ENCODE peak calls at places on chromosomes 1 and 21, in six cellular contexts. One of them, this sample, is unnamed. For H3K9me3, the result is how much of the 10 kb centered on the place peaks cover.

GRCh38 chr1:234509457-234510328 is 30.7 kb upstream of the TARBP1 start:
- DNase-seq in psoas muscle: no peak
- DNase-seq in Peyer's patch: no peak
- DNase-seq in ascending aorta: no peak
- DNase-seq in A673: peak
- DNase-seq in uterus: no peak
- DNase-seq in this sample: no peak

GRCh38 chr1:9270290-9270900 is 22.3 kb upstream of the SPSB1 start:
- DNase-seq in uterus: no peak
- DNase-seq in ascending aorta: no peak
- DNase-seq in A673: no peak
- DNase-seq in psoas muscle: peak
- DNase-seq in Peyer's patch: no peak
- DNase-seq in this sample: no peak

GRCh38 chr1:147270721-147271120 is 28.2 kb downstream of the CHD1L start:
- DNase-seq in A673: no peak
- DNase-seq in Peyer's patch: no peak
- DNase-seq in psoas muscle: no peak
- DNase-seq in uterus: no peak
- DNase-seq in ascending aorta: no peak
- DNase-seq in this sample: no peak

GRCh38 chr1:192442736-192443135 is 125.9 kb downstream of the RGS21 start:
- DNase-seq in psoas muscle: no peak
- DNase-seq in A673: no peak
- DNase-seq in uterus: no peak
- DNase-seq in ascending aorta: no peak
- DNase-seq in Peyer's patch: no peak
- DNase-seq in this sample: no peak

GRCh38 chr1:51607676-51608075 is 9.2 kb upstream of the OSBPL9 start:
- DNase-seq in uterus: no peak
- DNase-seq in ascending aorta: no peak
- DNase-seq in psoas muscle: no peak
- DNase-seq in Peyer's patch: no peak
- DNase-seq in A673: no peak
- DNase-seq in this sample: no peak

GRCh38 chr1:178644308-178645120 is 80.5 kb upstream of the RALGPS2 start:
- DNase-seq in ascending aorta: no peak
- DNase-seq in psoas muscle: no peak
- DNase-seq in uterus: no peak
- DNase-seq in Peyer's patch: no peak
- DNase-seq in A673: no peak
- DNase-seq in this sample: no peak

GRCh38 chr1:152220166-152221163 is 3.5 kb downstream of the HRNR start:
- DNase-seq in uterus: no peak
- DNase-seq in Peyer's patch: no peak
- DNase-seq in A673: no peak
- DNase-seq in psoas muscle: no peak
- DNase-seq in ascending aorta: no peak
- DNase-seq in this sample: no peak

GRCh38 chr1:193062698-193063463 is 3.5 kb downstream of the RO60 start:
- DNase-seq in Peyer's patch: no peak
- DNase-seq in uterus: no peak
- DNase-seq in psoas muscle: no peak
- DNase-seq in ascending aorta: no peak
- DNase-seq in A673: no peak
- DNase-seq in this sample: no peak

GRCh38 chr1:64470670-64471217 is 815 bp downstream of the CACHD1 start:
- DNase-seq in psoas muscle: peak
- DNase-seq in A673: no peak
- DNase-seq in ascending aorta: peak
- DNase-seq in Peyer's patch: no peak
- DNase-seq in uterus: peak
- DNase-seq in this sample: no peak

GRCh38 chr1:48730164-48730864 is 46.4 kb downstream of the BEND5 start:
- DNase-seq in A673: no peak
- DNase-seq in uterus: no peak
- DNase-seq in psoas muscle: no peak
- DNase-seq in ascending aorta: no peak
- DNase-seq in Peyer's patch: no peak
- DNase-seq in this sample: no peak

GRCh38 chr1:211327341-211327921 is 798 bp downstream of the TRAF5 start:
- DNase-seq in Peyer's patch: peak
- DNase-seq in uterus: peak
- DNase-seq in ascending aorta: no peak
- DNase-seq in A673: no peak
- DNase-seq in psoas muscle: no peak
- DNase-seq in this sample: no peak

GRCh38 chr1:30908446-30908885 is at the start of gene SDC3:
- DNase-seq in uterus: no peak
- DNase-seq in A673: peak
- DNase-seq in psoas muscle: no peak
- DNase-seq in Peyer's patch: no peak
- DNase-seq in ascending aorta: peak
- DNase-seq in this sample: no peak

GRCh38 chr1:219113261-219113660 is 60.4 kb upstream of the LYPLAL1 start:
- DNase-seq in psoas muscle: no peak
- DNase-seq in A673: no peak
- DNase-seq in ascending aorta: no peak
- DNase-seq in uterus: no peak
- DNase-seq in Peyer's patch: no peak
- DNase-seq in this sample: no peak

GRCh38 chr21:14771587-14771986 is 225.5 kb upstream of the SAMSN1 start:
- DNase-seq in psoas muscle: no peak
- DNase-seq in Peyer's patch: no peak
- DNase-seq in A673: no peak
- DNase-seq in ascending aorta: no peak
- DNase-seq in uterus: no peak
- DNase-seq in this sample: no peak

GRCh38 chr1:223846668-223847007 is 891 bp upstream of the TP53BP2 start:
- DNase-seq in A673: peak
- DNase-seq in Peyer's patch: no peak
- DNase-seq in uterus: peak
- DNase-seq in psoas muscle: no peak
- DNase-seq in ascending aorta: no peak
- DNase-seq in this sample: no peak

GRCh38 chr1:62364726-62365125 is 45.5 kb upstream of the KANK4 start:
- DNase-seq in A673: no peak
- DNase-seq in Peyer's patch: no peak
- DNase-seq in uterus: no peak
- DNase-seq in psoas muscle: no peak
- DNase-seq in ascending aorta: no peak
- DNase-seq in this sample: no peak

GRCh38 chr1:58432813-58433668 is 113.5 kb downstream of the OMA1 start:
- DNase-seq in ascending aorta: no peak
- DNase-seq in A673: peak
- DNase-seq in uterus: no peak
- DNase-seq in Peyer's patch: no peak
- DNase-seq in psoas muscle: no peak
- DNase-seq in this sample: peak

GRCh38 chr1:183635112-183635605 is 424 bp downstream of the ARPC5 start:
- DNase-seq in ascending aorta: peak
- DNase-seq in psoas muscle: peak
- DNase-seq in A673: no peak
- DNase-seq in Peyer's patch: peak
- DNase-seq in uterus: no peak
- DNase-seq in this sample: no peak

DNA sequence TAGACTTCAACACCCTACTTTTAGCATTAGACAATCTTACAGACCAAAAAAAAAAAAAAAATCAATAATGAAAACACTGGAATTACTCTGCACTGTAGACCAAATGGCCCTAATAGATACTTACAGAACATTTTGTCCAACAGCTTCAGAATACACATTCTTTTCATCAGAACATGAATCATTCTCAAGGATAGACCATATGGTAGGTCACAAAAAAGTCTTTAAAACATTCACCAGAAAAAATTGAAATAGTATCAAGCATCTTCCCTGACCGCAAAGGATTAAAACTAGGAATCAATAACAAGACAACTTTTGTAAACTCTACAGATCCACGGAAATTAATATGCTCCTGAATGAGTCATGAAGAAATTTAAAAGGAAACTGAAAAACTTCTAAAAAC is 22.5 kb downstream of the ZNF670 start:
- DNase-seq in Peyer's patch: no peak
- DNase-seq in psoas muscle: no peak
- DNase-seq in A673: no peak
- DNase-seq in uterus: no peak
- DNase-seq in ascending aorta: no peak
- DNase-seq in this sample: no peak
- H3K9me3 ChIP-seq in Peyer's patch: under half
- H3K9me3 ChIP-seq in psoas muscle: under half
- H3K9me3 ChIP-seq in A673: half or more
- H3K9me3 ChIP-seq in uterus: under half
- H3K9me3 ChIP-seq in ascending aorta: half or more
- H3K9me3 ChIP-seq in this sample: under half

DNA sequence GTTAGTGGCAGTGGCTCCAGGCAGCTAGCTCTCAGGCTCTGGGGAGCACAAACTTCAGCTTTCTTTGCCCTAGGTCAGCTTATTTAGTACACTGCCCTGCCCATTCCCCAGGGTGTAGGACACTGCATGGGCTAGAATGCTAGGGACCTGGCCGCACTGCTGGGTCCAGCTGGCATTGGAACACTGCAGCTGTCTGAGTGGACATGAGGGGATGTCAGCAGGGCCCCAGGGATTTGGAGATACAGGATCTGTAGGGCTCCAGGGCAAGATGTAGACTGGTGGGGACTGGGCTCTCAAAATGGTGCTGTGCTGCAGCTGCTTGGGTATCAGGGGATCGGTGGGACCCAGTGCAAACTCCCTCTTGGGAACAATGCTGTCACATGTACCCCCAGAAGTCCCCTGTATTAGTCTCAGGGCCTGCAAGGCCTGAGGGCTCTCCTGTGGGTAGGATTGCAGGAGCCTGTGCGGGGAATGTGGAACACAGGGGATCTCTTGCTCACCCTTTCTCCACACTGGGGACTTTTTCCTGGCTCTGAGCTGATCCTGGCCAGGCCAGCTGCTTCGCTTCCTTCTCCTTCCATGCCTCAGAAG is 25.2 kb upstream of the TTC22 start:
- DNase-seq in Peyer's patch: no peak
- DNase-seq in ascending aorta: peak
- DNase-seq in uterus: no peak
- DNase-seq in A673: no peak
- DNase-seq in psoas muscle: no peak
- DNase-seq in this sample: no peak
- H3K9me3 ChIP-seq in Peyer's patch: under half
- H3K9me3 ChIP-seq in ascending aorta: under half
- H3K9me3 ChIP-seq in uterus: under half
- H3K9me3 ChIP-seq in A673: under half
- H3K9me3 ChIP-seq in psoas muscle: under half
- H3K9me3 ChIP-seq in this sample: under half

DNA sequence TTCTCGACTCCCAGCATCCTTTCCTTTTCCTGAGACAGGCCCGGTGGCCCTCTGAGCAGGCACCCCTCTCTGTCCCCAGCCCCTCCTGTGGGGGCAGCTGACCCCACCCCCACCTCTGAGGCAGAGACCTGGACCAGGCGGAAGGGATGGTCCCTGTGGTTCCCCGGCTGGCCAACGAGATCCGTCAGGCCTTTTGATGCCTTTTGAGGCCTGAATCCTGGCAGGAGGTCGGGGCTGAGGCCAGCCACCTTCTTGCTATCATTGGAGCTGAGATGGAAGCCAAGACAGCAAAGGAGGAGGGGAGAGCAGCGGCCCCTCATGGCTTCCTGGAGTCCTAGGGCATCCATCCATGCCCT is 50.1 kb upstream of the ACTRT2 start:
- DNase-seq in Peyer's patch: no peak
- DNase-seq in uterus: no peak
- DNase-seq in ascending aorta: peak
- DNase-seq in psoas muscle: no peak
- DNase-seq in A673: no peak
- DNase-seq in this sample: no peak
- H3K9me3 ChIP-seq in Peyer's patch: under half
- H3K9me3 ChIP-seq in uterus: under half
- H3K9me3 ChIP-seq in ascending aorta: under half
- H3K9me3 ChIP-seq in psoas muscle: under half
- H3K9me3 ChIP-seq in A673: under half
- H3K9me3 ChIP-seq in this sample: under half

GRCh38 chr1:228241259-228241658 is 33.4 kb downstream of the OBSCN start:
- DNase-seq in A673: no peak
- DNase-seq in psoas muscle: peak
- DNase-seq in ascending aorta: no peak
- DNase-seq in Peyer's patch: no peak
- DNase-seq in uterus: no peak
- DNase-seq in this sample: no peak
- H3K9me3 ChIP-seq in A673: half or more
- H3K9me3 ChIP-seq in psoas muscle: under half
- H3K9me3 ChIP-seq in ascending aorta: under half
- H3K9me3 ChIP-seq in Peyer's patch: under half
- H3K9me3 ChIP-seq in uterus: under half
- H3K9me3 ChIP-seq in this sample: under half

GRCh38 chr1:53090227-53091147 is 28.5 kb downstream of the PODN start:
- DNase-seq in Peyer's patch: no peak
- DNase-seq in psoas muscle: peak
- DNase-seq in uterus: no peak
- DNase-seq in ascending aorta: no peak
- DNase-seq in A673: no peak
- DNase-seq in this sample: no peak

GRCh38 chr1:53087332-53088285 is 25.6 kb downstream of the PODN start:
- DNase-seq in Peyer's patch: no peak
- DNase-seq in psoas muscle: no peak
- DNase-seq in uterus: no peak
- DNase-seq in A673: no peak
- DNase-seq in ascending aorta: no peak
- DNase-seq in this sample: no peak

GRCh38 chr1:53086504-53087070 is 24.6 kb downstream of the PODN start:
- DNase-seq in psoas muscle: no peak
- DNase-seq in A673: no peak
- DNase-seq in uterus: no peak
- DNase-seq in Peyer's patch: no peak
- DNase-seq in ascending aorta: no peak
- DNase-seq in this sample: no peak

GRCh38 chr1:53089478-53090226 is 27.6 kb downstream of the PODN start:
- DNase-seq in Peyer's patch: no peak
- DNase-seq in psoas muscle: no peak
- DNase-seq in uterus: no peak
- DNase-seq in A673: no peak
- DNase-seq in ascending aorta: no peak
- DNase-seq in this sample: no peak

DNA sequence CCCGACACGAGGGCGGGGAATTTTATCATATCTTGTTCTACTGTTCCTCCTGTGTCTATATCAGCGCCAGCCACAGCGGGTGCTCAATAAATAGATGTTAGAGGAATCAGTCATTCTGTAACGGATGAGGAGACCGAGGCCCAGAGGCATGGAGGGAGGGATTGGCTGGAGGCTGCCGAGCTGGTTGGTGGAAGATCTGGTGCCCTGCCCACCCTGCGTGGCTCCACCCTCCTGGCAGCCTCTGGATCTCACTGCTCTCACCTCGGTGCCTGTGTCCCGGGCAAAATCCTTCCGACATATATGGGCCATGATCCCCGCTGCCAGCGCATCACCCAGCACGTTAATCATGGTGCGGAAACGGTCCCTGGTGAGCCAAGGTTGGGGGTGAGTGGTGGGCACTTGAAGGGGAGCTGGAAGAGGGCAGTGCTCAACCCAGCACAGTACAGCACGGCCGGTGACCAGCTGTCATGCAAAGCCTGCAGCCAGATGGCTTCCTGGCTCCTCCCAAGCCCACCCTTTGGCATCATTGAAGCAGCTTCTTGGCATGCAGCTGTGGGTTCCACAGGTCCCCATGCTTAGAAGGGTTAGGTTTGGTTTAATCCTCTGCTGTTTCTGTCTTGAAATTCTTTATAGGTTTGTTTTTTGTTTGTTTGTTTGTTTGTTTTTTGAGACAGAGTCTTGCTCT is 26.7 kb downstream of the PODN start:
- DNase-seq in Peyer's patch: no peak
- DNase-seq in ascending aorta: no peak
- DNase-seq in psoas muscle: no peak
- DNase-seq in A673: no peak
- DNase-seq in uterus: no peak
- DNase-seq in this sample: no peak
- H3K9me3 ChIP-seq in Peyer's patch: under half
- H3K9me3 ChIP-seq in ascending aorta: under half
- H3K9me3 ChIP-seq in psoas muscle: under half
- H3K9me3 ChIP-seq in A673: under half
- H3K9me3 ChIP-seq in uterus: under half
- H3K9me3 ChIP-seq in this sample: under half

This sample was measured in iPS DF 6.9.